ENCODE peak calls at places on chromosome 9, in nine cellular contexts. D is hepatocyte, W is SK-N-SH, O is GM23248, E is MM.1S, A is neural progenitor cell, C is GM23338, B is HCT116, T is OCI-LY7. Q is an unnamed sample.

GRCh38 chr9:98146101-98146991 is 27.3 kb upstream of the TRIM14 start:
- DNase-seq in D (peak; percentile 88), W (peak; percentile 75), O (peak; percentile 67), E (peak; percentile 37), A (peak; percentile 20), C (no peak), B (no peak), T (no peak), Q (peak; percentile 62)

GRCh38 chr9:133731876-133732321 is 6.3 kb downstream of the SARDH start:
- DNase-seq in D (peak; percentile 27), W (peak; percentile 81), O (peak; percentile 54), E (no peak), A (peak; percentile 84), C (peak; percentile 83), B (peak; percentile 49), T (peak; percentile 53), Q (peak; percentile 45)

GRCh38 chr9:77561321-77562020 is 86.7 kb downstream of the GNA14 start:
- DNase-seq in D (no peak), W (no peak), O (no peak), E (no peak), A (no peak), C (no peak), B (no peak), T (no peak), Q (no peak)

GRCh38 chr9:71758277-71758676 is 10.0 kb downstream of the CEMIP2 start:
- DNase-seq in D (no peak), W (no peak), O (no peak), E (no peak), A (no peak), C (peak; percentile 93), B (no peak), T (no peak), Q (peak; percentile 67)

GRCh38 chr9:15965246-15965745 is 412.5 kb downstream of the CCDC171 start:
- DNase-seq in D (no peak), W (no peak), O (no peak), E (no peak), A (no peak), C (no peak), B (no peak), T (no peak), Q (no peak)

GRCh38 chr9:5499157-5499556 is 11.2 kb upstream of the PDCD1LG2 start:
- DNase-seq in D (no peak), W (no peak), O (no peak), E (no peak), A (no peak), C (no peak), B (no peak), T (no peak), Q (no peak)

GRCh38 chr9:22512495-22512894 is 65.9 kb downstream of the DMRTA1 start:
- DNase-seq in D (no peak), W (no peak), O (no peak), E (peak; percentile 36), A (no peak), C (no peak), B (no peak), T (peak; percentile 95), Q (no peak)

GRCh38 chr9:109972026-109973005 is 192.3 kb downstream of the PALM2AKAP2 start:
- DNase-seq in D (no peak), W (no peak), O (no peak), E (peak; percentile 34), A (no peak), C (peak; percentile 37), B (no peak), T (peak; percentile 94), Q (no peak)

GRCh38 chr9:16721972-16722371 is 148.5 kb downstream of the BNC2 start:
- DNase-seq in D (peak; percentile 10), W (no peak), O (peak; percentile 91), E (no peak), A (no peak), C (no peak), B (no peak), T (no peak), Q (no peak)

GRCh38 chr9:22446589-22446949 is at the start of gene DMRTA1:
- DNase-seq in D (peak; percentile 68), W (peak; percentile 42), O (peak; percentile 76), E (peak; percentile 77), A (peak; percentile 88), C (peak; percentile 90), B (no peak), T (no peak), Q (peak; percentile 82)

GRCh38 chr9:88781500-88782391 is 209.5 kb upstream of the S1PR3 start:
- DNase-seq in D (peak; percentile 56), W (peak; percentile 36), O (peak; percentile 37), E (no peak), A (peak; percentile 67), C (peak; percentile 32), B (no peak), T (no peak), Q (no peak)

GRCh38 chr9:107137495-107138202 is 145.4 kb upstream of the RAD23B start:
- DNase-seq in D (peak; percentile 57), W (peak; percentile 45), O (peak; percentile 70), E (no peak), A (peak; percentile 56), C (peak; percentile 78), B (peak; percentile 29), T (peak; percentile 37), Q (peak; percentile 50)

GRCh38 chr9:70987986-70988385 is 133.4 kb downstream of the TRPM3 start:
- DNase-seq in D (no peak), W (no peak), O (peak; percentile 87), E (no peak), A (no peak), C (no peak), B (no peak), T (no peak), Q (no peak)

GRCh38 chr9:81575976-81576375 is 113.4 kb downstream of the TLE1 start:
- DNase-seq in D (no peak), W (no peak), O (peak; percentile 34), E (no peak), A (no peak), C (no peak), B (no peak), T (no peak), Q (no peak)

GRCh38 chr9:89940625-89941024 is 335.8 kb downstream of the GADD45G start:
- DNase-seq in D (peak; percentile 26), W (no peak), O (peak; percentile 61), E (no peak), A (no peak), C (no peak), B (no peak), T (no peak), Q (no peak)

GRCh38 chr9:92954078-92954861 is 6.9 kb downstream of the FGD3 start:
- DNase-seq in D (no peak), W (no peak), O (peak; percentile 30), E (peak; percentile 65), A (no peak), C (no peak), B (peak; percentile 44), T (peak; percentile 24), Q (peak; percentile 91)

GRCh38 chr9:87481890-87482855 is 15.5 kb upstream of the DAPK1 start:
- DNase-seq in D (no peak), W (peak; percentile 36), O (no peak), E (no peak), A (no peak), C (no peak), B (no peak), T (no peak), Q (no peak)
- H3K27ac ChIP-seq in D (no peak overlapping the region), W (no peak overlapping the region), O (no peak overlapping the region), E (no peak overlapping the region), A (no peak overlapping the region), C (no peak overlapping the region), B (no peak overlapping the region), T (no peak overlapping the region), Q (no peak overlapping the region)

GRCh38 chr9:79524266-79524665 is 47.5 kb upstream of the TLE4 start:
- DNase-seq in D (no peak), W (no peak), O (peak; percentile 17), E (no peak), A (no peak), C (no peak), B (no peak), T (no peak), Q (peak; percentile 34)
- TF ChIP-seq EZH2phosphoT487 in D (no peak), W (no peak), O (no peak), E (no peak), A (no peak), C (no peak), B (no peak), T (no peak), Q (no peak)

DNA sequence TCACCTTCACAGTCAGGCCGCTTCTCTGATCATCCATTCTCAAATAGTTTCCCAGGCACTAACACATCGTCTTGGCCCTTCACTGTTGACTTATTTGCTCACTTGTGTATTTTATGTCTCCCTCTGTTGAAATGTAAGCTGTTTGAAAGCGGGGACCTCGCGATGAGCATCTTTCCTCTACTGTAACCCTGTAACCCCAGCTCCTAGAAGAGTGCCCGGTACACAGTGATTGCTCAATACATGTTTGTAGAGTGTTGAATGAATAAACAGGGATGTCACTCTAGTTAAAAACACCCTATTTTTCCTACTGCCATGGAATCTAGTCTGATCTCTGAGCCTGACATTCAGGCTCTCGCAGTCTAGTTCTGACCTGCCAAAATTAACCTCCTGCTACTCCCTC is 150.8 kb downstream of the TTLL11 start:
- DNase-seq in D (no peak), W (no peak), O (no peak), E (no peak), A (no peak), C (no peak), B (no peak), T (peak; percentile 33), Q (no peak)
- H3K4me1 ChIP-seq in D (no peaks in the 10 kb centered on the region), W (peaks cover 14% of the 10 kb centered on the region), O (peaks cover 28% of the 10 kb centered on the region), E (no peaks in the 10 kb centered on the region), A (peaks cover 5% of the 10 kb centered on the region), C (peaks cover 8% of the 10 kb centered on the region), B (peaks cover 7% of the 10 kb centered on the region), T (peaks cover 98% of the 10 kb centered on the region), Q (peaks cover 41% of the 10 kb centered on the region)

DNA sequence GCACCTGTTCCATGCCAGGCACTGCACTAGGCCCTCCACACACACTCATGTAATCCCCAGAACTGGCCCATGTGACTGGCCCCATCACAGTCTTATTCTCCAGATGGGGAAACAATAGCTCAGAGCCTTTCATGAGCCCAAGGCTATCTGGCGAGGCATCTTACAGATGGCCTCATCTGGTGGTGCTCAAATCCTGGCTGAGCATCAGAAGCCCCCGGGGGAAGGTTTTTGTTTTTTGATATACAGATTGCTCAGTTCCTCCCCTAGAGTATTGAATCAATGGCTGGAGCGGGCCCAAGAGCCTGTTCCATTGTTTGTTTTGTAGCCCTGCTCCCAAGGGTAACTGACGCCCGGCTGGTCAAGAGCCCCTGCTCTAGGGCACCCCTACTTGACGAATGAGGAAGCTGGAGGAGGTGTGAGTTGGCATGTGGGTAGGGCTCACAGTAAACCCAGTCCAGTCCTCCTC is 145.3 kb upstream of the RAPGEF1 start:
- DNase-seq in D (no peak), W (peak; percentile 84), O (no peak), E (no peak), A (no peak), C (no peak), B (no peak), T (no peak), Q (no peak)
- H3K27ac ChIP-seq in D (no peak overlapping the region), W (no peak overlapping the region), O (no peak overlapping the region), E (no peak overlapping the region), A (no peak overlapping the region), C (no peak overlapping the region), B (no peak overlapping the region), T (no peak overlapping the region), Q (no peak overlapping the region)

GRCh38 chr9:132663120-132663519 is 6.7 kb downstream of the DDX31 start:
- DNase-seq in D (no peak), W (no peak), O (no peak), E (no peak), A (peak; percentile 49), C (peak; percentile 80), B (no peak), T (no peak), Q (no peak)
- TF ChIP-seq EZH2phosphoT487 in D (no peak), W (no peak), O (no peak), E (no peak), A (no peak), C (no peak), B (no peak), T (no peak), Q (no peak)

GRCh38 chr9:113521693-113522260 is 58.2 kb downstream of the RGS3 start:
- DNase-seq in D (no peak), W (no peak), O (no peak), E (peak; percentile 32), A (no peak), C (no peak), B (no peak), T (peak; percentile 41), Q (no peak)
- H3K4me1 ChIP-seq in D (peaks cover 51% of the 10 kb centered on the region), W (peaks cover 9% of the 10 kb centered on the region), O (peaks cover 18% of the 10 kb centered on the region), E (peaks cover 71% of the 10 kb centered on the region), A (peaks cover 21% of the 10 kb centered on the region), C (no peaks in the 10 kb centered on the region), B (peaks cover 5% of the 10 kb centered on the region), T (peaks cover 84% of the 10 kb centered on the region), Q (peaks cover 10% of the 10 kb centered on the region)

Q was measured in PC-3.